ENCODE peak calls at places on chromosomes 3 and 15, in nine cellular contexts. One of them, this sample, is unnamed.

GRCh38 chr3:48928679-48929078 is 10.0 kb downstream of the ARIH2 start:
- DNase-seq in NCI-H1105 treated with DMSO at 0.1 percent for 48 hours: no peak
- DNase-seq in B cell: no peak
- DNase-seq in neural crest cell: no peak
- DNase-seq in germinal center: no peak
- DNase-seq in cardiac muscle cell: peak
- DNase-seq in RPMI8226: no peak
- DNase-seq in AG09319: no peak
- DNase-seq in GM04504: no peak
- DNase-seq in this sample: no peak

GRCh38 chr15:69359724-69360123 is 54.4 kb upstream of the KIF23 start:
- DNase-seq in NCI-H1105 treated with DMSO at 0.1 percent for 48 hours: no peak
- DNase-seq in B cell: no peak
- DNase-seq in neural crest cell: no peak
- DNase-seq in germinal center: no peak
- DNase-seq in cardiac muscle cell: peak
- DNase-seq in RPMI8226: no peak
- DNase-seq in AG09319: no peak
- DNase-seq in GM04504: no peak
- DNase-seq in this sample: no peak

GRCh38 chr3:185724761-185725160 is 100.1 kb downstream of the IGF2BP2 start:
- DNase-seq in NCI-H1105 treated with DMSO at 0.1 percent for 48 hours: no peak
- DNase-seq in B cell: no peak
- DNase-seq in neural crest cell: no peak
- DNase-seq in germinal center: no peak
- DNase-seq in cardiac muscle cell: peak
- DNase-seq in RPMI8226: no peak
- DNase-seq in AG09319: peak
- DNase-seq in GM04504: peak
- DNase-seq in this sample: no peak

GRCh38 chr3:161674402-161674801 is 177.8 kb downstream of the OTOL1 start:
- DNase-seq in NCI-H1105 treated with DMSO at 0.1 percent for 48 hours: peak
- DNase-seq in B cell: no peak
- DNase-seq in neural crest cell: no peak
- DNase-seq in germinal center: no peak
- DNase-seq in cardiac muscle cell: no peak
- DNase-seq in RPMI8226: no peak
- DNase-seq in AG09319: no peak
- DNase-seq in GM04504: no peak
- DNase-seq in this sample: no peak

GRCh38 chr3:9497821-9498565 is 55.6 kb downstream of the LHFPL4 start:
- DNase-seq in NCI-H1105 treated with DMSO at 0.1 percent for 48 hours: no peak
- DNase-seq in B cell: no peak
- DNase-seq in neural crest cell: no peak
- DNase-seq in germinal center: no peak
- DNase-seq in cardiac muscle cell: no peak
- DNase-seq in RPMI8226: no peak
- DNase-seq in AG09319: no peak
- DNase-seq in GM04504: no peak
- DNase-seq in this sample: no peak

GRCh38 chr15:64452988-64453688 is 7.2 kb upstream of the ZNF609 start:
- DNase-seq in NCI-H1105 treated with DMSO at 0.1 percent for 48 hours: peak
- DNase-seq in B cell: no peak
- DNase-seq in neural crest cell: no peak
- DNase-seq in germinal center: no peak
- DNase-seq in cardiac muscle cell: peak
- DNase-seq in RPMI8226: no peak
- DNase-seq in AG09319: no peak
- DNase-seq in GM04504: no peak
- DNase-seq in this sample: no peak

GRCh38 chr3:194683431-194683830 is 2.3 kb upstream of the FAM43A start:
- DNase-seq in NCI-H1105 treated with DMSO at 0.1 percent for 48 hours: no peak
- DNase-seq in B cell: no peak
- DNase-seq in neural crest cell: no peak
- DNase-seq in germinal center: no peak
- DNase-seq in cardiac muscle cell: no peak
- DNase-seq in RPMI8226: no peak
- DNase-seq in AG09319: no peak
- DNase-seq in GM04504: no peak
- DNase-seq in this sample: no peak

GRCh38 chr15:77014137-77015081 is 19.5 kb downstream of the PSTPIP1 start:
- DNase-seq in NCI-H1105 treated with DMSO at 0.1 percent for 48 hours: no peak
- DNase-seq in B cell: peak
- DNase-seq in neural crest cell: no peak
- DNase-seq in germinal center: peak
- DNase-seq in cardiac muscle cell: no peak
- DNase-seq in RPMI8226: no peak
- DNase-seq in AG09319: no peak
- DNase-seq in GM04504: no peak
- DNase-seq in this sample: no peak

GRCh38 chr3:14457999-14458398 is 55.6 kb downstream of the SLC6A6 start:
- DNase-seq in NCI-H1105 treated with DMSO at 0.1 percent for 48 hours: no peak
- DNase-seq in B cell: no peak
- DNase-seq in neural crest cell: no peak
- DNase-seq in germinal center: no peak
- DNase-seq in cardiac muscle cell: peak
- DNase-seq in RPMI8226: no peak
- DNase-seq in AG09319: no peak
- DNase-seq in GM04504: no peak
- DNase-seq in this sample: no peak

GRCh38 chr3:41405466-41405865 is 206.2 kb downstream of the CTNNB1 start:
- DNase-seq in NCI-H1105 treated with DMSO at 0.1 percent for 48 hours: no peak
- DNase-seq in B cell: no peak
- DNase-seq in neural crest cell: no peak
- DNase-seq in germinal center: no peak
- DNase-seq in cardiac muscle cell: peak
- DNase-seq in RPMI8226: no peak
- DNase-seq in AG09319: no peak
- DNase-seq in GM04504: no peak
- DNase-seq in this sample: no peak

GRCh38 chr3:15703346-15703745 is 94.4 kb downstream of the ANKRD28 start:
- DNase-seq in NCI-H1105 treated with DMSO at 0.1 percent for 48 hours: no peak
- DNase-seq in B cell: no peak
- DNase-seq in neural crest cell: no peak
- DNase-seq in germinal center: no peak
- DNase-seq in cardiac muscle cell: no peak
- DNase-seq in RPMI8226: no peak
- DNase-seq in AG09319: no peak
- DNase-seq in GM04504: no peak
- DNase-seq in this sample: no peak

GRCh38 chr15:48922046-48922445 is 41.7 kb downstream of the SHC4 start:
- DNase-seq in NCI-H1105 treated with DMSO at 0.1 percent for 48 hours: no peak
- DNase-seq in B cell: no peak
- DNase-seq in neural crest cell: no peak
- DNase-seq in germinal center: no peak
- DNase-seq in cardiac muscle cell: no peak
- DNase-seq in RPMI8226: no peak
- DNase-seq in AG09319: no peak
- DNase-seq in GM04504: no peak
- DNase-seq in this sample: no peak

GRCh38 chr3:173639098-173639497 is 241.6 kb downstream of the NLGN1 start:
- DNase-seq in NCI-H1105 treated with DMSO at 0.1 percent for 48 hours: no peak
- DNase-seq in B cell: no peak
- DNase-seq in neural crest cell: no peak
- DNase-seq in germinal center: no peak
- DNase-seq in cardiac muscle cell: no peak
- DNase-seq in RPMI8226: no peak
- DNase-seq in AG09319: no peak
- DNase-seq in GM04504: no peak
- DNase-seq in this sample: no peak

GRCh38 chr3:9402410-9403228 is 5.2 kb downstream of the SETD5 start:
- DNase-seq in NCI-H1105 treated with DMSO at 0.1 percent for 48 hours: peak
- DNase-seq in B cell: no peak
- DNase-seq in neural crest cell: peak
- DNase-seq in germinal center: no peak
- DNase-seq in cardiac muscle cell: peak
- DNase-seq in RPMI8226: no peak
- DNase-seq in AG09319: no peak
- DNase-seq in GM04504: no peak
- DNase-seq in this sample: peak

GRCh38 chr15:42584031-42584765 is 8.8 kb downstream of the STARD9 start:
- DNase-seq in NCI-H1105 treated with DMSO at 0.1 percent for 48 hours: no peak
- DNase-seq in B cell: no peak
- DNase-seq in neural crest cell: no peak
- DNase-seq in germinal center: no peak
- DNase-seq in cardiac muscle cell: no peak
- DNase-seq in RPMI8226: no peak
- DNase-seq in AG09319: no peak
- DNase-seq in GM04504: no peak
- DNase-seq in this sample: no peak

GRCh38 chr3:163657088-163657487 is 1421.2 kb downstream of the SI start:
- DNase-seq in NCI-H1105 treated with DMSO at 0.1 percent for 48 hours: no peak
- DNase-seq in B cell: no peak
- DNase-seq in neural crest cell: no peak
- DNase-seq in germinal center: no peak
- DNase-seq in cardiac muscle cell: no peak
- DNase-seq in RPMI8226: peak
- DNase-seq in AG09319: no peak
- DNase-seq in GM04504: no peak
- DNase-seq in this sample: no peak

GRCh38 chr3:124993462-124993861 is 58.9 kb upstream of the MUC13 start:
- DNase-seq in NCI-H1105 treated with DMSO at 0.1 percent for 48 hours: no peak
- DNase-seq in B cell: no peak
- DNase-seq in neural crest cell: no peak
- DNase-seq in germinal center: no peak
- DNase-seq in cardiac muscle cell: peak
- DNase-seq in RPMI8226: no peak
- DNase-seq in AG09319: peak
- DNase-seq in GM04504: peak
- DNase-seq in this sample: no peak

GRCh38 chr3:78287085-78287484 is 1247.2 kb downstream of the ROBO2 start:
- DNase-seq in NCI-H1105 treated with DMSO at 0.1 percent for 48 hours: no peak
- DNase-seq in B cell: no peak
- DNase-seq in neural crest cell: no peak
- DNase-seq in germinal center: no peak
- DNase-seq in cardiac muscle cell: no peak
- DNase-seq in RPMI8226: no peak
- DNase-seq in AG09319: no peak
- DNase-seq in GM04504: no peak
- DNase-seq in this sample: no peak

GRCh38 chr15:84621358-84621979 is 20.7 kb downstream of the ZSCAN2 start:
- DNase-seq in NCI-H1105 treated with DMSO at 0.1 percent for 48 hours: no peak
- DNase-seq in B cell: no peak
- DNase-seq in neural crest cell: no peak
- DNase-seq in germinal center: no peak
- DNase-seq in cardiac muscle cell: no peak
- DNase-seq in RPMI8226: no peak
- DNase-seq in AG09319: no peak
- DNase-seq in GM04504: no peak
- DNase-seq in this sample: peak

GRCh38 chr15:76335851-76336253 is 721 bp upstream of the ISL2 start:
- DNase-seq in NCI-H1105 treated with DMSO at 0.1 percent for 48 hours: no peak
- DNase-seq in B cell: no peak
- DNase-seq in neural crest cell: no peak
- DNase-seq in germinal center: peak
- DNase-seq in cardiac muscle cell: no peak
- DNase-seq in RPMI8226: peak
- DNase-seq in AG09319: no peak
- DNase-seq in GM04504: no peak
- DNase-seq in this sample: no peak

GRCh38 chr3:122947621-122948202 is 79.9 kb downstream of the SEMA5B start:
- DNase-seq in NCI-H1105 treated with DMSO at 0.1 percent for 48 hours: no peak
- DNase-seq in B cell: no peak
- DNase-seq in neural crest cell: no peak
- DNase-seq in germinal center: no peak
- DNase-seq in cardiac muscle cell: peak
- DNase-seq in RPMI8226: no peak
- DNase-seq in AG09319: no peak
- DNase-seq in GM04504: no peak
- DNase-seq in this sample: no peak

GRCh38 chr15:31848621-31849020 is 181.7 kb upstream of the CHRNA7 start:
- DNase-seq in NCI-H1105 treated with DMSO at 0.1 percent for 48 hours: no peak
- DNase-seq in B cell: no peak
- DNase-seq in neural crest cell: no peak
- DNase-seq in germinal center: no peak
- DNase-seq in cardiac muscle cell: no peak
- DNase-seq in RPMI8226: no peak
- DNase-seq in AG09319: no peak
- DNase-seq in GM04504: no peak
- DNase-seq in this sample: no peak

GRCh38 chr3:183822631-183823030 is 2.7 kb downstream of the MAP6D1 start:
- DNase-seq in NCI-H1105 treated with DMSO at 0.1 percent for 48 hours: no peak
- DNase-seq in B cell: no peak
- DNase-seq in neural crest cell: peak
- DNase-seq in germinal center: no peak
- DNase-seq in cardiac muscle cell: no peak
- DNase-seq in RPMI8226: no peak
- DNase-seq in AG09319: no peak
- DNase-seq in GM04504: no peak
- DNase-seq in this sample: no peak

GRCh38 chr3:18234717-18235335 is 190.3 kb downstream of the SATB1 start:
- DNase-seq in NCI-H1105 treated with DMSO at 0.1 percent for 48 hours: peak
- DNase-seq in B cell: no peak
- DNase-seq in neural crest cell: no peak
- DNase-seq in germinal center: no peak
- DNase-seq in cardiac muscle cell: peak
- DNase-seq in RPMI8226: no peak
- DNase-seq in AG09319: no peak
- DNase-seq in GM04504: no peak
- DNase-seq in this sample: no peak

GRCh38 chr3:1613962-1614361 is 484.7 kb upstream of the CNTN4 start:
- DNase-seq in NCI-H1105 treated with DMSO at 0.1 percent for 48 hours: no peak
- DNase-seq in B cell: no peak
- DNase-seq in neural crest cell: no peak
- DNase-seq in germinal center: no peak
- DNase-seq in cardiac muscle cell: no peak
- DNase-seq in RPMI8226: no peak
- DNase-seq in AG09319: no peak
- DNase-seq in GM04504: no peak
- DNase-seq in this sample: no peak

GRCh38 chr15:58159827-58160386 is 21.7 kb downstream of the AQP9 start:
- DNase-seq in NCI-H1105 treated with DMSO at 0.1 percent for 48 hours: peak
- DNase-seq in B cell: no peak
- DNase-seq in neural crest cell: no peak
- DNase-seq in germinal center: no peak
- DNase-seq in cardiac muscle cell: no peak
- DNase-seq in RPMI8226: no peak
- DNase-seq in AG09319: no peak
- DNase-seq in GM04504: no peak
- DNase-seq in this sample: no peak

GRCh38 chr3:128794788-128795649 is 69.0 kb downstream of the RAB7A start:
- DNase-seq in NCI-H1105 treated with DMSO at 0.1 percent for 48 hours: peak
- DNase-seq in B cell: peak
- DNase-seq in neural crest cell: peak
- DNase-seq in germinal center: peak
- DNase-seq in cardiac muscle cell: peak
- DNase-seq in RPMI8226: peak
- DNase-seq in AG09319: peak
- DNase-seq in GM04504: peak
- DNase-seq in this sample: peak

GRCh38 chr15:29670945-29671307 is 151.3 kb downstream of the TJP1 start:
- DNase-seq in NCI-H1105 treated with DMSO at 0.1 percent for 48 hours: no peak
- DNase-seq in B cell: no peak
- DNase-seq in neural crest cell: no peak
- DNase-seq in germinal center: no peak
- DNase-seq in cardiac muscle cell: peak
- DNase-seq in RPMI8226: no peak
- DNase-seq in AG09319: peak
- DNase-seq in GM04504: no peak
- DNase-seq in this sample: no peak

GRCh38 chr15:68319997-68320396 is 42.5 kb downstream of the FEM1B start:
- DNase-seq in NCI-H1105 treated with DMSO at 0.1 percent for 48 hours: no peak
- DNase-seq in B cell: no peak
- DNase-seq in neural crest cell: no peak
- DNase-seq in germinal center: no peak
- DNase-seq in cardiac muscle cell: no peak
- DNase-seq in RPMI8226: no peak
- DNase-seq in AG09319: no peak
- DNase-seq in GM04504: no peak
- DNase-seq in this sample: no peak

GRCh38 chr15:84714372-84714771 is 1.6 kb downstream of the SEC11A start:
- DNase-seq in NCI-H1105 treated with DMSO at 0.1 percent for 48 hours: no peak
- DNase-seq in B cell: no peak
- DNase-seq in neural crest cell: no peak
- DNase-seq in germinal center: no peak
- DNase-seq in cardiac muscle cell: no peak
- DNase-seq in RPMI8226: no peak
- DNase-seq in AG09319: no peak
- DNase-seq in GM04504: no peak
- DNase-seq in this sample: no peak

GRCh38 chr3:43638594-43639447 is 17.0 kb upstream of the ANO10 start:
- DNase-seq in NCI-H1105 treated with DMSO at 0.1 percent for 48 hours: no peak
- DNase-seq in B cell: no peak
- DNase-seq in neural crest cell: no peak
- DNase-seq in germinal center: no peak
- DNase-seq in cardiac muscle cell: no peak
- DNase-seq in RPMI8226: peak
- DNase-seq in AG09319: no peak
- DNase-seq in GM04504: no peak
- DNase-seq in this sample: peak